ENCODE peak calls at places on chromosome 2, in eight cellular contexts. S is C1 segment of cervical spinal cord; I is NCI-H1105 treated with DMSO at 0.1 percent for 48 hours; K is spleen; M is activated CD4-positive, alpha-beta T cell treated with anti-CD3 and anti-CD28 coated beads for 48 hours; D is mesenteric fat pad; V is heart left ventricle; G is osteocyte. N is an unnamed sample.
A peak's percentile ranks its signal among the peaks of the same experiment; 100 is the strongest.

GRCh38 chr2:144595279-144595678 is 75.4 kb upstream of the ZEB2 start:
- DNase-seq in S (no peak), I (no peak), K (no peak), M (no peak), D (no peak), V (no peak), G (no peak), N (no peak)

GRCh38 chr2:57080035-57080434 is 896.2 kb downstream of the CCDC85A start:
- DNase-seq in S (no peak), I (no peak), K (no peak), M (no peak), D (no peak), V (no peak), G (no peak), N (no peak)

GRCh38 chr2:166560022-166560421 is 66.0 kb upstream of the SCN7A start:
- DNase-seq in S (no peak), I (no peak), K (no peak), M (no peak), D (no peak), V (no peak), G (no peak), N (no peak)

GRCh38 chr2:151007365-151007764 is 254.3 kb downstream of the RBM43 start:
- DNase-seq in S (no peak), I (no peak), K (no peak), M (no peak), D (no peak), V (peak; percentile 38), G (no peak), N (no peak)

GRCh38 chr2:224004105-224004715 is 34.9 kb downstream of the SERPINE2 start:
- DNase-seq in S (no peak), I (no peak), K (no peak), M (no peak), D (no peak), V (peak; percentile 33), G (no peak), N (no peak)

GRCh38 chr2:28650261-28650584 is 101.4 kb upstream of the PPP1CB start:
- DNase-seq in S (no peak), I (no peak), K (no peak), M (no peak), D (no peak), V (no peak), G (no peak), N (no peak)

GRCh38 chr2:128488429-128488828 is 169.8 kb upstream of the HS6ST1 start:
- DNase-seq in S (no peak), I (no peak), K (no peak), M (no peak), D (no peak), V (no peak), G (peak; percentile 10), N (no peak)

GRCh38 chr2:176419591-176420071 is 150.4 kb downstream of the MTX2 start:
- DNase-seq in S (no peak), I (no peak), K (no peak), M (no peak), D (no peak), V (no peak), G (no peak), N (no peak)

GRCh38 chr2:233399306-233400225 is 45.3 kb downstream of the DGKD start:
- DNase-seq in S (no peak), I (no peak), K (no peak), M (peak; percentile 61), D (peak; percentile 73), V (no peak), G (no peak), N (no peak)

GRCh38 chr2:1546023-1546591 is 132.8 kb downstream of the TPO start:
- DNase-seq in S (no peak), I (peak; percentile 32), K (no peak), M (peak; percentile 53), D (no peak), V (no peak), G (no peak), N (no peak)

N was measured in vagina.